ENCODE peak calls at places on chromosome 2, in eight cellular contexts. W is gastroesophageal sphincter, T is activated B cell treated with CpG ODN at 0.5 μM for 24 hours, O is Right ventricle myocardium superior, A is left cardiac atrium, S is lower lobe of right lung, U is T-cell, B is lung. P is an unnamed sample.

GRCh38 chr2:112314856-112315255 is 39.5 kb downstream of the ZC3H6 start:
- ATAC-seq in S (no peak), T (no peak), O (no peak), U (no peak), A (no peak), W (no peak), B (no peak), P (no peak)

GRCh38 chr2:172473167-172473566 is 45.8 kb downstream of the ITGA6 start:
- ATAC-seq in U (no peak), S (no peak), A (no peak), T (no peak), O (no peak), B (no peak), W (no peak), P (no peak)

GRCh38 chr2:189751080-189751658 is 11.4 kb downstream of the OSGEPL1 start:
- ATAC-seq in S (peak; percentile 67), O (no peak), A (peak; percentile 53), B (no peak), U (peak; percentile 60), W (no peak), T (peak; percentile 56), P (no peak)

GRCh38 chr2:188902906-188903305 is 71.3 kb upstream of the COL3A1 start:
- ATAC-seq in W (no peak), B (no peak), U (no peak), S (no peak), T (no peak), A (peak; percentile 68), O (no peak), P (no peak)

GRCh38 chr2:225310745-225311144 is 88.8 kb upstream of the NYAP2 start:
- ATAC-seq in T (no peak), O (no peak), S (no peak), U (no peak), A (no peak), B (no peak), W (no peak), P (no peak)

GRCh38 chr2:86772626-86773025 is 18.1 kb downstream of the CD8A start:
- ATAC-seq in A (no peak), W (no peak), O (no peak), U (no peak), T (no peak), S (no peak), B (no peak), P (no peak)

GRCh38 chr2:136436921-136437320 is 319.0 kb upstream of the CXCR4 start:
- ATAC-seq in A (no peak), T (no peak), O (no peak), U (no peak), B (no peak), S (no peak), W (no peak), P (no peak)

GRCh38 chr2:160868891-160869290 is 291.3 kb upstream of the TANK start:
- ATAC-seq in B (no peak), O (no peak), S (no peak), W (no peak), U (no peak), T (no peak), A (peak; percentile 44), P (no peak)

GRCh38 chr2:38830546-38831159 is 45.1 kb downstream of the DHX57 start:
- ATAC-seq in U (no peak), B (no peak), W (no peak), A (no peak), T (no peak), S (peak; percentile 62), O (no peak), P (no peak)

GRCh38 chr2:319059-319600 is 31.2 kb upstream of the ALKAL2 start:
- ATAC-seq in B (no peak), A (no peak), O (no peak), W (no peak), U (no peak), S (peak; percentile 50), T (no peak), P (peak; percentile 53)

GRCh38 chr2:172048195-172048995 is 36.9 kb upstream of the DLX1 start:
- ATAC-seq in T (no peak), S (no peak), U (no peak), O (no peak), A (no peak), B (no peak), W (no peak), P (no peak)

GRCh38 chr2:47414682-47415458 is 11.9 kb downstream of the MSH2 start:
- ATAC-seq in U (no peak), O (no peak), W (no peak), S (no peak), B (no peak), A (no peak), T (no peak), P (no peak)

GRCh38 chr2:201881382-201881720 is 75.0 kb downstream of the CDK15 start:
- ATAC-seq in W (no peak), S (no peak), U (no peak), A (no peak), B (no peak), O (no peak), T (no peak), P (no peak)

GRCh38 chr2:64629329-64629781 is 24.4 kb downstream of the SERTAD2 start:
- ATAC-seq in T (no peak), O (peak; percentile 66), A (no peak), U (no peak), W (no peak), S (no peak), B (no peak), P (no peak)

GRCh38 chr2:24943427-24943826 is 23.4 kb upstream of the ADCY3 start:
- ATAC-seq in A (no peak), O (no peak), B (no peak), S (no peak), U (no peak), T (no peak), W (no peak), P (no peak)

GRCh38 chr2:165115258-165115657 is 88.6 kb downstream of the SCN3A start:
- ATAC-seq in O (no peak), W (no peak), B (no peak), A (no peak), U (no peak), S (no peak), T (no peak), P (no peak)

GRCh38 chr2:65475000-65475399 is 42.6 kb upstream of the SPRED2 start:
- ATAC-seq in T (no peak), A (no peak), W (no peak), U (no peak), S (no peak), B (no peak), O (no peak), P (no peak)

GRCh38 chr2:236663267-236663666 is 93.6 kb downstream of the ACKR3 start:
- ATAC-seq in O (peak; percentile 80), T (no peak), A (peak; percentile 62), B (no peak), S (peak; percentile 29), W (peak; percentile 65), U (no peak), P (no peak)

GRCh38 chr2:71948781-71949536 is 198.7 kb downstream of the CYP26B1 start:
- ATAC-seq in W (no peak), A (peak; percentile 59), B (no peak), U (no peak), T (no peak), O (peak; percentile 61), S (peak; percentile 22), P (no peak)

GRCh38 chr2:86747708-86748627 is 27.9 kb downstream of the RMND5A start:
- ATAC-seq in A (peak; percentile 89), O (peak; percentile 68), T (peak; percentile 88), W (no peak), U (no peak), S (no peak), B (no peak), P (peak; percentile 63)

GRCh38 chr2:84116132-84116531 is 342.9 kb downstream of the SUCLG1 start:
- ATAC-seq in T (no peak), U (no peak), S (no peak), B (no peak), O (no peak), A (peak; percentile 99), W (no peak), P (no peak)

GRCh38 chr2:64860321-64860751 is 128.9 kb upstream of the SLC1A4 start:
- ATAC-seq in A (no peak), O (no peak), S (no peak), W (no peak), B (no peak), U (no peak), T (peak; percentile 43), P (peak; percentile 64)

GRCh38 chr2:168787098-168787781 is 15.2 kb upstream of the NOSTRIN start:
- ATAC-seq in B (no peak), T (no peak), O (no peak), U (no peak), W (no peak), A (no peak), S (no peak), P (no peak)

GRCh38 chr2:38216886-38217285 is 140.9 kb upstream of the CYP1B1 start:
- ATAC-seq in S (no peak), U (peak; percentile 48), B (no peak), T (no peak), O (no peak), A (no peak), W (no peak), P (no peak)

GRCh38 chr2:229783108-229783721 is 68.9 kb upstream of the DNER start:
- ATAC-seq in S (no peak), B (no peak), O (no peak), T (no peak), W (no peak), A (no peak), U (no peak), P (no peak)

GRCh38 chr2:96977631-96978195 is 8.7 kb downstream of the FAM178B start:
- ATAC-seq in A (peak; percentile 79), T (no peak), U (peak; percentile 73), B (no peak), O (peak; percentile 10), S (no peak), W (peak; percentile 41), P (no peak)

GRCh38 chr2:36486546-36487044 is 111.4 kb downstream of the FEZ2 start:
- ATAC-seq in T (no peak), B (no peak), S (no peak), U (no peak), O (peak; percentile 43), A (peak; percentile 62), W (peak; percentile 72), P (no peak)

GRCh38 chr2:39593439-39594393 is 72.0 kb upstream of the TMEM178A start:
- ATAC-seq in T (no peak), O (peak; percentile 92), W (peak; percentile 69), U (no peak), B (no peak), A (peak; percentile 93), S (peak; percentile 75), P (peak; percentile 36)

GRCh38 chr2:136351684-136352083 is 233.7 kb upstream of the CXCR4 start:
- ATAC-seq in A (no peak), S (no peak), B (no peak), U (no peak), O (no peak), T (no peak), W (no peak), P (peak; percentile 53)

GRCh38 chr2:32632089-32632488 is 4.2 kb downstream of the TTC27 start:
- ATAC-seq in T (no peak), B (no peak), W (no peak), S (no peak), U (no peak), A (no peak), O (no peak), P (no peak)

GRCh38 chr2:191343796-191344338 is 98.7 kb downstream of the MYO1B start:
- ATAC-seq in A (no peak), T (no peak), S (no peak), U (no peak), W (no peak), O (no peak), B (no peak), P (no peak)

GRCh38 chr2:73980566-73980965 is 4.1 kb upstream of the TET3 start:
- ATAC-seq in T (no peak), S (no peak), U (no peak), W (no peak), B (no peak), A (no peak), O (no peak), P (no peak)

GRCh38 chr2:27170569-27171337 is 21.9 kb downstream of the TCF23 start:
- ATAC-seq in W (no peak), B (no peak), A (peak; percentile 42), T (peak; percentile 42), U (no peak), S (no peak), O (peak; percentile 25), P (peak; percentile 64)

GRCh38 chr2:39948016-39948719 is 169.1 kb upstream of the THUMPD2 start:
- ATAC-seq in B (no peak), W (no peak), A (no peak), U (no peak), O (no peak), T (no peak), S (no peak), P (no peak)

P was measured in stimulated activated memory B cell treated with anti-CD40 and anti-IgM and Interleukin-4, amounts not matched to agents 10 μg/mL and 1 μg/mL and 100 μg/mL, for 72 hours.